ENCODE peak calls at places on chromosomes 4 and X, in ten cellular contexts. T is PC-3, I is natural killer cell, G is GM12878, O is suprapubic skin, B is stomach, H is choroid plexus epithelial cell, N is psoas muscle, F is left lung, R is ascending aorta. L is an unnamed sample.

GRCh38 chrX:124502144-124502543 is 155.8 kb downstream of the SH2D1A start:
- DNase-seq in T (no peak), I (no peak), G (no peak), O (no peak), B (no peak), H (no peak), N (no peak), F (no peak), R (no peak), L (no peak)

GRCh38 chrX:136768469-136769084 is 12.2 kb downstream of the ARHGEF6 start:
- DNase-seq in T (peak), I (no peak), G (no peak), O (peak), B (no peak), H (peak), N (peak), F (no peak), R (no peak), L (peak)

GRCh38 chrX:47595701-47596655 is 13.7 kb downstream of the TIMP1 start:
- DNase-seq in T (no peak), I (no peak), G (no peak), O (no peak), B (no peak), H (peak), N (no peak), F (no peak), R (no peak), L (no peak)

GRCh38 chr4:176549161-176549865 is 229.5 kb downstream of the SPCS3 start:
- DNase-seq in T (peak), I (no peak), G (no peak), O (no peak), B (no peak), H (peak), N (no peak), F (no peak), R (no peak), L (no peak)

GRCh38 chr4:7876096-7876993 is 63.3 kb downstream of the AFAP1 start:
- DNase-seq in T (no peak), I (no peak), G (no peak), O (no peak), B (no peak), H (peak), N (no peak), F (no peak), R (no peak), L (no peak)

GRCh38 chr4:107801766-107802211 is 22.9 kb upstream of the SGMS2 start:
- DNase-seq in T (peak), I (no peak), G (no peak), O (no peak), B (no peak), H (no peak), N (no peak), F (no peak), R (no peak), L (no peak)

GRCh38 chrX:25275159-25275558 is 259.4 kb upstream of the ARX start:
- DNase-seq in T (peak), I (no peak), G (no peak), O (no peak), B (no peak), H (no peak), N (no peak), F (no peak), R (no peak), L (no peak)

GRCh38 chr4:14345356-14345775 is 656.9 kb upstream of the CPEB2 start:
- DNase-seq in T (peak), I (no peak), G (no peak), O (no peak), B (no peak), H (peak), N (no peak), F (no peak), R (no peak), L (no peak)

GRCh38 chrX:11967986-11968385 is 170.3 kb upstream of the FRMPD4 start:
- DNase-seq in T (peak), I (no peak), G (no peak), O (no peak), B (no peak), H (no peak), N (no peak), F (no peak), R (no peak), L (no peak)

GRCh38 chr4:150224896-150225591 is 146.8 kb downstream of the DCLK2 start:
- DNase-seq in T (peak), I (no peak), G (no peak), O (no peak), B (no peak), H (peak), N (no peak), F (no peak), R (no peak), L (no peak)

GRCh38 chr4:9989918-9990635 is 31.2 kb downstream of the SLC2A9 start:
- DNase-seq in T (no peak), I (no peak), G (no peak), O (no peak), B (no peak), H (no peak), N (no peak), F (no peak), R (no peak), L (no peak)

GRCh38 chrX:149365061-149365460 is 140.0 kb downstream of the IDS start:
- DNase-seq in T (peak), I (no peak), G (no peak), O (no peak), B (no peak), H (peak), N (no peak), F (no peak), R (no peak), L (no peak)

GRCh38 chr4:145347684-145348083 is 134.0 kb upstream of the SMAD1 start:
- DNase-seq in T (no peak), I (no peak), G (no peak), O (no peak), B (no peak), H (peak), N (no peak), F (no peak), R (no peak), L (no peak)

GRCh38 chrX:75522565-75523411 is at the start of gene ZDHHC15:
- DNase-seq in T (peak), I (no peak), G (peak), O (peak), B (peak), H (peak), N (peak), F (peak), R (no peak), L (no peak)

GRCh38 chr4:121053601-121054143 is 18.7 kb downstream of the NDNF start:
- DNase-seq in T (peak), I (no peak), G (no peak), O (no peak), B (no peak), H (peak), N (peak), F (peak), R (no peak), L (no peak)

GRCh38 chr4:83917572-83917971 is 381.7 kb downstream of the GPAT3 start:
- DNase-seq in T (no peak), I (no peak), G (no peak), O (no peak), B (no peak), H (peak), N (no peak), F (no peak), R (no peak), L (no peak)

GRCh38 chr4:17111959-17112659 is 213.7 kb upstream of the LDB2 start:
- DNase-seq in T (no peak), I (no peak), G (no peak), O (no peak), B (no peak), H (peak), N (no peak), F (no peak), R (no peak), L (peak)

GRCh38 chr4:55169352-55169959 is 44.1 kb upstream of the KDR start:
- DNase-seq in T (peak), I (no peak), G (no peak), O (no peak), B (peak), H (peak), N (no peak), F (no peak), R (no peak), L (no peak)

GRCh38 chr4:14386196-14386595 is 616.1 kb upstream of the CPEB2 start:
- DNase-seq in T (no peak), I (no peak), G (no peak), O (no peak), B (no peak), H (peak), N (no peak), F (no peak), R (no peak), L (no peak)

GRCh38 chrX:38817004-38817703 is 15.9 kb downstream of the MID1IP1 start:
- DNase-seq in T (peak), I (no peak), G (no peak), O (no peak), B (no peak), H (peak), N (peak), F (no peak), R (no peak), L (no peak)

GRCh38 chrX:4253092-4253491 is 539.6 kb upstream of the PRKX start:
- DNase-seq in T (no peak), I (no peak), G (no peak), O (no peak), B (no peak), H (no peak), N (no peak), F (no peak), R (no peak), L (no peak)

GRCh38 chr4:37438880-37439279 is 194.3 kb downstream of the NWD2 start:
- DNase-seq in T (peak), I (no peak), G (no peak), O (no peak), B (no peak), H (no peak), N (no peak), F (no peak), R (no peak), L (no peak)

GRCh38 chr4:177239878-177240277 is 69.8 kb upstream of the NEIL3 start:
- DNase-seq in T (no peak), I (no peak), G (no peak), O (no peak), B (no peak), H (no peak), N (no peak), F (no peak), R (no peak), L (no peak)

GRCh38 chr4:156568041-156568440 is 403.6 kb downstream of the PDGFC start:
- DNase-seq in T (no peak), I (no peak), G (no peak), O (no peak), B (no peak), H (peak), N (no peak), F (no peak), R (no peak), L (no peak)

GRCh38 chr4:86831262-86832090 is 17.7 kb downstream of the SLC10A6 start:
- DNase-seq in T (peak), I (no peak), G (no peak), O (no peak), B (no peak), H (peak), N (no peak), F (no peak), R (no peak), L (no peak)

GRCh38 chr4:119041951-119042560 is 93.6 kb upstream of the MYOZ2 start:
- DNase-seq in T (peak), I (no peak), G (peak), O (no peak), B (peak), H (peak), N (no peak), F (no peak), R (no peak), L (peak)

GRCh38 chrX:153598541-153599191 is at the start of gene CCNQ:
- DNase-seq in T (peak), I (peak), G (no peak), O (no peak), B (peak), H (peak), N (peak), F (no peak), R (no peak), L (no peak)

GRCh38 chr4:147740176-147740575 is 8.3 kb downstream of the ARHGAP10 start:
- DNase-seq in T (no peak), I (no peak), G (no peak), O (no peak), B (no peak), H (no peak), N (no peak), F (no peak), R (no peak), L (no peak)

GRCh38 chr4:148090503-148091476 is 351.4 kb downstream of the NR3C2 start:
- DNase-seq in T (no peak), I (no peak), G (no peak), O (no peak), B (no peak), H (no peak), N (no peak), F (peak), R (no peak), L (no peak)

GRCh38 chrX:40700640-40701342 is 34.6 kb downstream of the MED14 start:
- DNase-seq in T (no peak), I (no peak), G (no peak), O (no peak), B (no peak), H (no peak), N (no peak), F (no peak), R (no peak), L (no peak)

GRCh38 chr4:41944089-41944488 is 8.9 kb downstream of the TMEM33 start:
- DNase-seq in T (no peak), I (no peak), G (no peak), O (no peak), B (no peak), H (no peak), N (no peak), F (no peak), R (no peak), L (no peak)

GRCh38 chr4:104811727-104812126 is 317.0 kb upstream of the CXXC4 start:
- DNase-seq in T (no peak), I (no peak), G (no peak), O (no peak), B (no peak), H (no peak), N (peak), F (no peak), R (no peak), L (no peak)

GRCh38 chr4:36712013-36712412 is 430.6 kb downstream of the DTHD1 start:
- DNase-seq in T (no peak), I (no peak), G (no peak), O (no peak), B (no peak), H (peak), N (no peak), F (no peak), R (no peak), L (no peak)

GRCh38 chr4:128553665-128554515 is 255.6 kb upstream of the JADE1 start:
- DNase-seq in T (peak), I (no peak), G (no peak), O (no peak), B (no peak), H (peak), N (no peak), F (no peak), R (no peak), L (no peak)

GRCh38 chrX:13764765-13765164 is 30.2 kb downstream of the OFD1 start:
- DNase-seq in T (no peak), I (no peak), G (no peak), O (no peak), B (peak), H (peak), N (no peak), F (no peak), R (no peak), L (no peak)

GRCh38 chrX:37315511-37316248 is 33.5 kb upstream of the PRRG1 start:
- DNase-seq in T (no peak), I (no peak), G (no peak), O (no peak), B (no peak), H (no peak), N (no peak), F (no peak), R (no peak), L (no peak)

GRCh38 chrX:148878371-148878770 is 378.0 kb downstream of the AFF2 start:
- DNase-seq in T (no peak), I (no peak), G (no peak), O (no peak), B (no peak), H (peak), N (no peak), F (no peak), R (no peak), L (no peak)

DNA sequence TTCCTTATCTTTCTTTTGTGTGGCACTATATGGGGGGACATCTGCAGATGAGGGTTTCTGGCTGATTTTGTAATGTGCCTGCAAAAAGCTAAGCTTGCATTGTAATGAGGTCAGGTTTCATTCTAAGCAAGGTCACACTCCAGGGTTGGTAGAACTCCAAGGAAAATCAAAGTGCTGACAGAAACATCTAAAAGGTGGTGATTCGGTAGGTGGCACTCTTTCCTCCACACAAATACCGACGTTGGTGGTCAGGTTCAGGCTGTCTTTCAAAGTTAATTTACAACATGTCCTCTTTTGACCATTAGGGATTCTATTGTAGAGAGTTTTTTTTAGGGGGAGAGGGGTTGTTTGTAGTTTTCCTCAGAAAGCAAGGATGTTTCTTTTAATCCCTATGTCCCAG is 434.4 kb downstream of the PPARGC1A start:
- DNase-seq in T (peak), I (no peak), G (no peak), O (no peak), B (no peak), H (no peak), N (no peak), F (no peak), R (no peak), L (no peak)
- TF ChIP-seq CTCF in T (peak), I (no peak), G (no peak), O (no peak), B (no peak), H (no peak), N (peak), F (no peak), R (no peak), L (no peak)

GRCh38 chr4:102829803-102830202 is 2.5 kb upstream of the UBE2D3 start:
- DNase-seq in T (no peak), I (no peak), G (no peak), O (no peak), B (no peak), H (no peak), N (no peak), F (no peak), R (no peak), L (no peak)

GRCh38 chr4:102828497-102828808 is 1.1 kb upstream of the UBE2D3 start:
- DNase-seq in T (no peak), I (no peak), G (no peak), O (no peak), B (no peak), H (no peak), N (no peak), F (no peak), R (no peak), L (no peak)

GRCh38 chr4:102826890-102827673 is at the start of gene UBE2D3:
- DNase-seq in T (peak), I (peak), G (peak), O (peak), B (peak), H (peak), N (peak), F (peak), R (peak), L (peak)

GRCh38 chr4:102826105-102826889 is 1.1 kb downstream of the UBE2D3 start:
- DNase-seq in T (no peak), I (no peak), G (no peak), O (no peak), B (no peak), H (no peak), N (no peak), F (no peak), R (no peak), L (no peak)

DNA sequence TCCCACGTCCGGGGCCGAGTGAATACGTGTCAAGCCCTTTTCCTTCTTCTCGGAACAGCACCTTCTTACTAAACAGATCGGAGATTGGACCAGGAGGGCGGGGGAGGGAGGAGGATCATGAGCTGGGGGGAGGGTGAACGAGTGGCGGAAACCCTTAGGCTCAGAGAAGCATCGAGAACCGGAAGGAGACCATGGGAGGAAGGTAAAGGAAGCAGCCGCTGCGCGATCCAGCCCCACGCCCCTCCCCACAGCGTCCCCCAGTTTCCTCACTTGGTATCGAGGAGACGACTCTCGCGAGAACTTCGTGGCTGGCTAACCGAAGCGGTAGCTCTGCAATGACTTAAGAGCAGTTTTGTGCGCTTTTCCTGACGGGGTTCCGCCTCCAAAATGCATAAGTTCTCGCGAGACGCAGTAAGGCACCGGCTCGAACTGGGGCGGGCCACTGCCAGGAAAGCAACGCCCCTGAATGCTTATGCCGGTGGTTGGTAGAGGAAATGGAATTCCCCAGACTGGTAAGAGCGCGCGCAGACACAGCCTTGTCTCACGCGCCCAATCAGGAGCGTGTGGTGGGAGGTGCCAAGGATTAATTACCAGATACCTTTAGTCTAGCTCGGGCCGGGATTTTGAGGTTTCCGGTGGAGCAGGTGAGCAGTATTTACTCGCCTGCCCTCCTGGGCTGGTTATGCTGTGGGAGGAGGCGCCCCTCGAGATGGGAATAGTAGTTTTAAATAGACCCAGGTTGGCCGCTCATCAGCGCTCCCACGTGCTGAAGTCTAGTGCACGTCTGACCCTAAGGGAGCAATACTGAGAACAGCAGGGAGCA is 534 bp upstream of the UBE2D3 start:
- DNase-seq in T (peak), I (peak), G (peak), O (peak), B (peak), H (peak), N (peak), F (peak), R (peak), L (peak)
- TF ChIP-seq CTCF in T (no peak), I (no peak), G (no peak), O (no peak), B (no peak), H (peak), N (no peak), F (peak), R (peak), L (no peak)

GRCh38 chrX:29687687-29688086 is 527.7 kb upstream of the MAGEB2 start:
- DNase-seq in T (peak), I (no peak), G (no peak), O (no peak), B (no peak), H (peak), N (no peak), F (no peak), R (no peak), L (no peak)
- TF ChIP-seq CTCF in T (no peak), I (no peak), G (no peak), O (no peak), B (no peak), H (peak), N (no peak), F (no peak), R (no peak), L (no peak)

DNA sequence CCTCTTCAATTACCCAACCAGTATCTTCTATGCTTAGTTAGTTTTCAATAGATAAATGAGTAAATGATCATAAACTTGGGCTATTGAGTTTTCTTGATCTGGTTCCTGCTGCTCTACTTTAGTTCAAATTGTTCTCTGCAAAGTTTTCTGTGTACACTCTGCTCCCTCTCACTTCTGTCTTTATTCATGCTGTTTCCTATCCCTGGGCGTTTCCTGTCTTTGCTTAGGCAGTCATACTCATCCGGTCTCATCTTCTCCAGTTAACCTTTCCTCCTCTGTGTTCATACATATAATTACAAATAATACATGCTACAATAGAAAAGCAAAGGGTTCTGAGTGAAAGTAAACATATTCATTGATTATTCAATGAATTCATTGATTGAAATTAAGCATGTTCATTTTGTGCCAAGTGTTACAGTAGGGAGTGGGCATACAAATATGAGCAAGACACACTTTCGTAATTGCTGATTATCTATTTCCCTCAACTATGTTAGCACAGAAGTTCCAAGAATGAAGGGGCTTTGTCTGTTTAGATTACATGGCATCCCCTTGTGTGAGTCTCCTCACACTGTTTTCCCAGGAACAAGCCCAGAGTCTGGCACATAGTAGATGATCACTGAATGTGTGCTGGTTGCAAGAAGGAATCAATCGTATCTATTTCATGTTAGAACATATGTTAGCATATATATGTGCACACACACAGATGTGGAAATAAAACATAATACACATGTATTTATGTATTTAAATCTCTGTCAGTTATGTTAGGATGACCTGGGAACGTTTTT is 1.1 kb downstream of the RAB39B start:
- DNase-seq in T (no peak), I (no peak), G (no peak), O (no peak), B (no peak), H (no peak), N (no peak), F (no peak), R (no peak), L (no peak)
- TF ChIP-seq CTCF in T (no peak), I (no peak), G (no peak), O (no peak), B (no peak), H (no peak), N (no peak), F (no peak), R (no peak), L (no peak)